ENCODE peak calls at places on chromosomes 2 and 18, in six cellular contexts. A is activated T-helper 1 cell treated with anti-CD3 and anti-CD28 coated beads, Interleukin-12 subunit alpha, Interleukin-12 subunit beta, Interleukin-2, Interleukin-4 antibody, amounts not matched to agents 30 ng/mL and 10 ng/mL and 1 ng/mL, durations not matched to agents 14 hours and 24 hours and 36 hours; G is RKO; R is GM20000; J is activated CD4-positive, alpha-beta T cell treated with anti-CD3 and anti-CD28 coated beads, Interleukin-2, amount 50 U/mL, for 1 hour; L is A549. N is an unnamed sample.

GRCh38 chr2:105736145-105736544 is 8.6 kb upstream of the NCK2 start:
- DNase-seq in A (no peak), G (no peak), R (no peak), J (no peak), L (no peak), N (no peak)

GRCh38 chr2:120856421-120856862 is 120.8 kb downstream of the GLI2 start:
- DNase-seq in A (no peak), G (no peak), R (no peak), J (no peak), L (peak), N (no peak)

GRCh38 chr2:176317246-176318065 is 48.2 kb downstream of the MTX2 start:
- DNase-seq in A (no peak), G (no peak), R (no peak), J (no peak), L (no peak), N (no peak)

GRCh38 chr2:54903736-54904554 is 146.3 kb downstream of the RTN4 start:
- DNase-seq in A (peak), G (peak), R (no peak), J (peak), L (peak), N (peak)

GRCh38 chr2:170095380-170095779 is 82.6 kb upstream of the MYO3B start:
- DNase-seq in A (no peak), G (no peak), R (no peak), J (no peak), L (no peak), N (no peak)

GRCh38 chr18:58787750-58788149 is 76.9 kb upstream of the ZNF532 start:
- DNase-seq in A (no peak), G (no peak), R (no peak), J (no peak), L (peak), N (no peak)

GRCh38 chr2:42810971-42811865 is 18.8 kb upstream of the HAAO start:
- DNase-seq in A (peak), G (peak), R (peak), J (peak), L (no peak), N (peak)

GRCh38 chr2:135815269-135815668 is 21.7 kb downstream of the LCT start:
- DNase-seq in A (no peak), G (no peak), R (no peak), J (no peak), L (no peak), N (no peak)

GRCh38 chr2:200609027-200609614 is 23.3 kb downstream of the AOX1 start:
- DNase-seq in A (no peak), G (peak), R (no peak), J (no peak), L (peak), N (no peak)

GRCh38 chr2:669323-669722 is 7.9 kb downstream of the TMEM18 start:
- DNase-seq in A (no peak), G (no peak), R (no peak), J (no peak), L (no peak), N (no peak)

GRCh38 chr2:234960091-234961088 is 8.6 kb downstream of the SH3BP4 start:
- DNase-seq in A (no peak), G (no peak), R (no peak), J (no peak), L (no peak), N (no peak)

GRCh38 chr18:79588636-79589481 is 90.7 kb upstream of the CTDP1 start:
- DNase-seq in A (no peak), G (no peak), R (no peak), J (no peak), L (no peak), N (no peak)

GRCh38 chr2:161355106-161355505 is 46.9 kb downstream of the PSMD14 start:
- DNase-seq in A (no peak), G (no peak), R (no peak), J (no peak), L (no peak), N (no peak)